ENCODE peak calls at places on chromosomes 5 and 9, in six cellular contexts. One of them, this sample, is unnamed.

GRCh38 chr5:1508679-1509290 is 15.0 kb downstream of the LPCAT1 start:
- DNase-seq in breast epithelium: peak
- DNase-seq in OCI-M1: no peak
- DNase-seq in GM19239: no peak
- DNase-seq in prostate gland: no peak
- DNase-seq in C1 segment of cervical spinal cord: no peak
- DNase-seq in this sample: no peak

GRCh38 chr5:162372265-162372664 is 304.7 kb downstream of the GABRG2 start:
- DNase-seq in breast epithelium: no peak
- DNase-seq in OCI-M1: no peak
- DNase-seq in GM19239: no peak
- DNase-seq in prostate gland: no peak
- DNase-seq in C1 segment of cervical spinal cord: no peak
- DNase-seq in this sample: no peak

GRCh38 chr9:33329117-33329563 is 38.8 kb downstream of the NFX1 start:
- DNase-seq in breast epithelium: peak
- DNase-seq in OCI-M1: peak
- DNase-seq in GM19239: no peak
- DNase-seq in prostate gland: peak
- DNase-seq in C1 segment of cervical spinal cord: no peak
- DNase-seq in this sample: no peak

GRCh38 chr5:14745188-14745563 is 80.7 kb downstream of the OTULIN start:
- DNase-seq in breast epithelium: no peak
- DNase-seq in OCI-M1: no peak
- DNase-seq in GM19239: no peak
- DNase-seq in prostate gland: no peak
- DNase-seq in C1 segment of cervical spinal cord: no peak
- DNase-seq in this sample: no peak

GRCh38 chr5:17306726-17307091 is 89.3 kb downstream of the BASP1 start:
- DNase-seq in breast epithelium: no peak
- DNase-seq in OCI-M1: no peak
- DNase-seq in GM19239: no peak
- DNase-seq in prostate gland: peak
- DNase-seq in C1 segment of cervical spinal cord: no peak
- DNase-seq in this sample: no peak

GRCh38 chr5:14035859-14036440 is 91.5 kb upstream of the DNAH5 start:
- DNase-seq in breast epithelium: no peak
- DNase-seq in OCI-M1: peak
- DNase-seq in GM19239: no peak
- DNase-seq in prostate gland: peak
- DNase-seq in C1 segment of cervical spinal cord: no peak
- DNase-seq in this sample: peak

GRCh38 chr5:123835421-123835820 is 323.4 kb downstream of the CSNK1G3 start:
- DNase-seq in breast epithelium: no peak
- DNase-seq in OCI-M1: no peak
- DNase-seq in GM19239: no peak
- DNase-seq in prostate gland: no peak
- DNase-seq in C1 segment of cervical spinal cord: no peak
- DNase-seq in this sample: no peak

GRCh38 chr5:2909035-2909434 is 157.6 kb upstream of the IRX2 start:
- DNase-seq in breast epithelium: no peak
- DNase-seq in OCI-M1: no peak
- DNase-seq in GM19239: no peak
- DNase-seq in prostate gland: no peak
- DNase-seq in C1 segment of cervical spinal cord: no peak
- DNase-seq in this sample: no peak

GRCh38 chr9:132412089-132412488 is 2.1 kb downstream of the CFAP77 start:
- DNase-seq in breast epithelium: no peak
- DNase-seq in OCI-M1: peak
- DNase-seq in GM19239: no peak
- DNase-seq in prostate gland: no peak
- DNase-seq in C1 segment of cervical spinal cord: no peak
- DNase-seq in this sample: peak

GRCh38 chr9:134059661-134060395 is 8.0 kb downstream of the BRD3 start:
- DNase-seq in breast epithelium: peak
- DNase-seq in OCI-M1: no peak
- DNase-seq in GM19239: peak
- DNase-seq in prostate gland: no peak
- DNase-seq in C1 segment of cervical spinal cord: no peak
- DNase-seq in this sample: peak

GRCh38 chr5:79173626-79174025 is 62.0 kb downstream of the BHMT start:
- DNase-seq in breast epithelium: no peak
- DNase-seq in OCI-M1: no peak
- DNase-seq in GM19239: no peak
- DNase-seq in prostate gland: peak
- DNase-seq in C1 segment of cervical spinal cord: no peak
- DNase-seq in this sample: no peak

GRCh38 chr5:81901539-81901938 is 70.3 kb upstream of the ATG10 start:
- DNase-seq in breast epithelium: no peak
- DNase-seq in OCI-M1: no peak
- DNase-seq in GM19239: no peak
- DNase-seq in prostate gland: no peak
- DNase-seq in C1 segment of cervical spinal cord: no peak
- DNase-seq in this sample: no peak

GRCh38 chr5:58135571-58136335 is 324.1 kb downstream of the PLK2 start:
- DNase-seq in breast epithelium: no peak
- DNase-seq in OCI-M1: no peak
- DNase-seq in GM19239: no peak
- DNase-seq in prostate gland: no peak
- DNase-seq in C1 segment of cervical spinal cord: no peak
- DNase-seq in this sample: no peak

GRCh38 chr5:67640011-67640410 is 443.4 kb upstream of the CD180 start:
- DNase-seq in breast epithelium: no peak
- DNase-seq in OCI-M1: no peak
- DNase-seq in GM19239: no peak
- DNase-seq in prostate gland: no peak
- DNase-seq in C1 segment of cervical spinal cord: no peak
- DNase-seq in this sample: peak

GRCh38 chr5:67639311-67639710 is 442.7 kb upstream of the CD180 start:
- DNase-seq in breast epithelium: no peak
- DNase-seq in OCI-M1: no peak
- DNase-seq in GM19239: no peak
- DNase-seq in prostate gland: no peak
- DNase-seq in C1 segment of cervical spinal cord: no peak
- DNase-seq in this sample: peak

GRCh38 chr5:103466494-103466893 is 96.1 kb downstream of the NUDT12 start:
- DNase-seq in breast epithelium: no peak
- DNase-seq in OCI-M1: no peak
- DNase-seq in GM19239: no peak
- DNase-seq in prostate gland: no peak
- DNase-seq in C1 segment of cervical spinal cord: no peak
- DNase-seq in this sample: no peak

GRCh38 chr5:175854231-175855040 is 16.9 kb upstream of the CPLX2 start:
- DNase-seq in breast epithelium: no peak
- DNase-seq in OCI-M1: no peak
- DNase-seq in GM19239: no peak
- DNase-seq in prostate gland: no peak
- DNase-seq in C1 segment of cervical spinal cord: no peak
- DNase-seq in this sample: no peak

GRCh38 chr9:93864840-93865239 is 90.3 kb downstream of the BARX1 start:
- DNase-seq in breast epithelium: no peak
- DNase-seq in OCI-M1: no peak
- DNase-seq in GM19239: no peak
- DNase-seq in prostate gland: no peak
- DNase-seq in C1 segment of cervical spinal cord: no peak
- DNase-seq in this sample: no peak

GRCh38 chr5:172008689-172009141 is 2.3 kb upstream of the FBXW11 start:
- DNase-seq in breast epithelium: no peak
- DNase-seq in OCI-M1: peak
- DNase-seq in GM19239: no peak
- DNase-seq in prostate gland: no peak
- DNase-seq in C1 segment of cervical spinal cord: no peak
- DNase-seq in this sample: no peak

GRCh38 chr5:102411-103043 is 10.6 kb downstream of the PLEKHG4B start:
- DNase-seq in breast epithelium: no peak
- DNase-seq in OCI-M1: no peak
- DNase-seq in GM19239: no peak
- DNase-seq in prostate gland: no peak
- DNase-seq in C1 segment of cervical spinal cord: no peak
- DNase-seq in this sample: no peak

GRCh38 chr9:32928912-32929311 is 72.5 kb downstream of the APTX start:
- DNase-seq in breast epithelium: no peak
- DNase-seq in OCI-M1: no peak
- DNase-seq in GM19239: no peak
- DNase-seq in prostate gland: no peak
- DNase-seq in C1 segment of cervical spinal cord: no peak
- DNase-seq in this sample: no peak

GRCh38 chr9:36064448-36065037 is 27.8 kb downstream of the RECK start:
- DNase-seq in breast epithelium: no peak
- DNase-seq in OCI-M1: no peak
- DNase-seq in GM19239: no peak
- DNase-seq in prostate gland: no peak
- DNase-seq in C1 segment of cervical spinal cord: no peak
- DNase-seq in this sample: peak

GRCh38 chr9:70407081-70407503 is 7.4 kb downstream of the KLF9 start:
- DNase-seq in breast epithelium: no peak
- DNase-seq in OCI-M1: no peak
- DNase-seq in GM19239: no peak
- DNase-seq in prostate gland: no peak
- DNase-seq in C1 segment of cervical spinal cord: no peak
- DNase-seq in this sample: no peak

GRCh38 chr9:16864741-16865434 is 5.6 kb downstream of the BNC2 start:
- DNase-seq in breast epithelium: no peak
- DNase-seq in OCI-M1: no peak
- DNase-seq in GM19239: no peak
- DNase-seq in prostate gland: no peak
- DNase-seq in C1 segment of cervical spinal cord: no peak
- DNase-seq in this sample: no peak

GRCh38 chr5:9686211-9686610 is 56.1 kb upstream of the TAS2R1 start:
- DNase-seq in breast epithelium: no peak
- DNase-seq in OCI-M1: no peak
- DNase-seq in GM19239: no peak
- DNase-seq in prostate gland: no peak
- DNase-seq in C1 segment of cervical spinal cord: no peak
- DNase-seq in this sample: no peak

GRCh38 chr5:68656936-68657857 is 436.6 kb upstream of the SLC30A5 start:
- DNase-seq in breast epithelium: no peak
- DNase-seq in OCI-M1: no peak
- DNase-seq in GM19239: no peak
- DNase-seq in prostate gland: no peak
- DNase-seq in C1 segment of cervical spinal cord: no peak
- DNase-seq in this sample: no peak

GRCh38 chr5:109650451-109650850 is 39.3 kb upstream of the MAN2A1 start:
- DNase-seq in breast epithelium: no peak
- DNase-seq in OCI-M1: no peak
- DNase-seq in GM19239: no peak
- DNase-seq in prostate gland: no peak
- DNase-seq in C1 segment of cervical spinal cord: no peak
- DNase-seq in this sample: no peak

GRCh38 chr5:126016256-126016655 is 407.0 kb upstream of the GRAMD2B start:
- DNase-seq in breast epithelium: no peak
- DNase-seq in OCI-M1: no peak
- DNase-seq in GM19239: no peak
- DNase-seq in prostate gland: no peak
- DNase-seq in C1 segment of cervical spinal cord: no peak
- DNase-seq in this sample: no peak

GRCh38 chr9:128807827-128808226 is 10.5 kb upstream of the ENDOG start:
- DNase-seq in breast epithelium: no peak
- DNase-seq in OCI-M1: no peak
- DNase-seq in GM19239: no peak
- DNase-seq in prostate gland: no peak
- DNase-seq in C1 segment of cervical spinal cord: no peak
- DNase-seq in this sample: no peak

GRCh38 chr9:32625320-32625719 is 10.1 kb downstream of the TAF1L start:
- DNase-seq in breast epithelium: no peak
- DNase-seq in OCI-M1: peak
- DNase-seq in GM19239: no peak
- DNase-seq in prostate gland: no peak
- DNase-seq in C1 segment of cervical spinal cord: no peak
- DNase-seq in this sample: no peak

GRCh38 chr5:7873216-7873615 is 4.3 kb downstream of the MTRR start:
- DNase-seq in breast epithelium: no peak
- DNase-seq in OCI-M1: no peak
- DNase-seq in GM19239: no peak
- DNase-seq in prostate gland: no peak
- DNase-seq in C1 segment of cervical spinal cord: no peak
- DNase-seq in this sample: no peak

GRCh38 chr5:139297439-139298133 is 4.0 kb downstream of the MATR3 start:
- DNase-seq in breast epithelium: no peak
- DNase-seq in OCI-M1: no peak
- DNase-seq in GM19239: no peak
- DNase-seq in prostate gland: no peak
- DNase-seq in C1 segment of cervical spinal cord: no peak
- DNase-seq in this sample: no peak

GRCh38 chr9:134358026-134358967 is 32.0 kb downstream of the RXRA start:
- DNase-seq in breast epithelium: no peak
- DNase-seq in OCI-M1: no peak
- DNase-seq in GM19239: no peak
- DNase-seq in prostate gland: no peak
- DNase-seq in C1 segment of cervical spinal cord: no peak
- DNase-seq in this sample: no peak